ENCODE peak calls at places on chromosome 3, in ten cellular contexts. S is adipocyte; B is naive thymus-derived CD4-positive, alpha-beta T cell; N is SK-N-SH; I is body of pancreas; V is esophagus squamous epithelium; Q is hepatocyte; P is cardiac muscle cell; J is CD8-positive, alpha-beta memory T cell; U is H1. G is an unnamed sample. For H3K27me3, the result is how much of the 10 kb centered on the place peaks cover.

GRCh38 chr3:10268930-10269329 is 20.7 kb downstream of the TATDN2 start:
- DNase-seq in U (no peak), B (no peak), Q (no peak), J (no peak), V (no peak), P (peak), N (no peak), S (no peak), I (no peak), G (no peak)

GRCh38 chr3:194262345-194263305 is 88.5 kb downstream of the CPN2 start:
- DNase-seq in N (no peak), S (no peak), B (no peak), U (no peak), P (no peak), Q (no peak), I (peak), V (no peak), J (peak), G (no peak)

GRCh38 chr3:143139786-143140185 is 20.2 kb downstream of the CHST2 start:
- DNase-seq in J (no peak), S (no peak), N (no peak), I (no peak), V (no peak), B (no peak), U (no peak), P (no peak), Q (no peak), G (no peak)

GRCh38 chr3:70360985-70361384 is 48.5 kb upstream of the MDFIC2 start:
- DNase-seq in B (no peak), I (no peak), Q (peak), S (peak), V (no peak), P (no peak), U (no peak), J (no peak), N (no peak), G (no peak)

GRCh38 chr3:137930976-137931375 is 79.0 kb upstream of the CLDN18 start:
- DNase-seq in I (no peak), N (no peak), S (no peak), V (no peak), B (no peak), J (no peak), Q (no peak), U (no peak), P (no peak), G (no peak)

GRCh38 chr3:45078910-45079522 is 52.9 kb downstream of the CLEC3B start:
- DNase-seq in Q (no peak), N (no peak), I (peak), U (no peak), S (no peak), P (no peak), J (no peak), V (no peak), B (peak), G (no peak)

GRCh38 chr3:67384790-67385397 is 269.5 kb downstream of the SUCLG2 start:
- DNase-seq in S (peak), N (peak), P (peak), B (peak), I (peak), J (peak), U (peak), Q (peak), V (no peak), G (peak)

GRCh38 chr3:71402280-71402679 is 181.2 kb downstream of the FOXP1 start:
- DNase-seq in N (no peak), Q (no peak), P (no peak), U (no peak), V (no peak), S (no peak), B (no peak), J (no peak), I (no peak), G (no peak)

GRCh38 chr3:187986514-187986934 is 167.4 kb upstream of the LPP start:
- DNase-seq in U (no peak), Q (no peak), J (no peak), B (no peak), S (peak), V (no peak), N (no peak), I (no peak), P (no peak), G (no peak)

GRCh38 chr3:101171797-101172196 is 148.6 kb downstream of the IMPG2 start:
- DNase-seq in V (no peak), N (no peak), U (no peak), J (no peak), I (no peak), P (no peak), S (no peak), B (no peak), Q (no peak), G (no peak)

GRCh38 chr3:186162221-186162620 is 53.3 kb upstream of the ETV5 start:
- DNase-seq in N (no peak), P (no peak), J (no peak), S (no peak), B (no peak), U (no peak), Q (no peak), I (peak), V (no peak), G (no peak)

GRCh38 chr3:46089237-46090011 is 62.1 kb upstream of the XCR1 start:
- DNase-seq in J (no peak), I (peak), S (peak), V (no peak), B (no peak), P (no peak), N (no peak), U (no peak), Q (peak), G (no peak)

GRCh38 chr3:188516515-188516914 is 362.6 kb downstream of the LPP start:
- DNase-seq in J (no peak), B (no peak), Q (no peak), V (no peak), S (no peak), I (no peak), U (no peak), P (no peak), N (no peak), G (no peak)

GRCh38 chr3:81041331-81041730 is 720.1 kb downstream of the GBE1 start:
- DNase-seq in B (no peak), V (no peak), N (no peak), I (no peak), U (no peak), S (no peak), Q (no peak), P (no peak), J (no peak), G (no peak)

GRCh38 chr3:81645248-81645647 is 116.2 kb downstream of the GBE1 start:
- DNase-seq in S (no peak), I (no peak), U (no peak), N (no peak), B (no peak), Q (no peak), P (peak), J (no peak), V (no peak), G (no peak)

GRCh38 chr3:27715454-27715806 is 6.7 kb downstream of the EOMES start:
- DNase-seq in B (no peak), S (no peak), I (no peak), Q (no peak), J (no peak), P (no peak), N (no peak), V (no peak), U (no peak), G (peak)

GRCh38 chr3:41111011-41111410 is 88.3 kb upstream of the CTNNB1 start:
- DNase-seq in P (peak), V (no peak), B (no peak), U (no peak), J (no peak), Q (no peak), S (no peak), I (no peak), N (no peak), G (no peak)

GRCh38 chr3:170323371-170323770 is 34.1 kb upstream of the SKIL start:
- DNase-seq in Q (no peak), P (no peak), V (no peak), S (no peak), U (peak), B (no peak), I (no peak), N (no peak), J (no peak), G (no peak)

GRCh38 chr3:123341871-123342630 is 106.8 kb downstream of the ADCY5 start:
- DNase-seq in P (no peak), N (no peak), Q (no peak), U (no peak), S (no peak), V (no peak), J (no peak), B (no peak), I (no peak), G (no peak)

DNA sequence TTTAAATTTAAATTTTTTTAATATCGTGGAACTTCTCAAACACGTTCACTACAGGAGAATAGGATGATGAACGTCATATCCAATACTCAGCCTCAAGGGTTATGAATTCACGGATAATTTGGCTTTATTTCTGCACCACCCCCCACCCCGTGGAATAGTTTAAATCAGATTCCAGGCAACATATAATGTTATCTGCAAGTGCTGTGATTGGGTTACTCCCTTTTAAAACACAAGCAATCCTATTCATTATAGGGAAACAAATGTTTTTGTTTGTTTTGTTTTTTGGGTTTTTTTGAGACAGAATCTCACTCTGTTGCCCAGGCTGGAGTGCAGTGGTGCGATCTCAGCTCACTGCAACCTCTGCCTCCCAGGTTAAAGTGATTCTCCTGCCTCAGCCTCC is 30.9 kb downstream of the BHLHE40 start:
- DNase-seq in S (no peak), U (no peak), J (no peak), P (no peak), V (no peak), Q (no peak), N (no peak), I (no peak), B (no peak), G (no peak)
- H3K27me3 ChIP-seq in S (under half), U (under half), J (under half), P (half or more), V (under half), Q (under half), N (under half), I (under half), B (under half), G (under half)

DNA sequence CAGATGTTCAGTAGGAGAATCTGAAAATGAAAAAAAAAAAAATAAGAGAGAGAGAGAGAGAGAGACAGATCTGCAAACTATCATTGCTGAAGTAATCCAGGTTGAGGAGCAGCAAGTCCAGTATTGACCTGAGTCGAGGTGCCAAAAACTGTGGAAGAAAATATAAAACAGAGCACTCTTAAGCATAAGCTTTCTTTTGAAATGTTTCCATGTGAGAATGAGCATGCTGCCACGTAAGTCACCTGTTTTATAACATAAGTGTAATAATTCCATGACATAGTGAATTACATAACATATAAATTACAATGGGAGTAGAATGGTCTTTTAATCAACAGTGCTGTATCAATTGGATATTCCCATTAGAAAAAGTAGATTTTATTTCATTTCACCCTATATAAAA is 218.1 kb downstream of the BCHE start:
- DNase-seq in S (no peak), V (no peak), B (no peak), N (no peak), Q (no peak), I (no peak), J (no peak), U (no peak), P (no peak), G (no peak)
- H3K4me3 ChIP-seq in S (no peak), V (no peak), B (no peak), N (no peak), Q (no peak), I (no peak), J (no peak), U (no peak), P (no peak), G (no peak)

GRCh38 chr3:13785351-13785750 is 94.5 kb downstream of the WNT7A start:
- DNase-seq in N (no peak), J (no peak), V (no peak), P (no peak), U (no peak), I (no peak), B (no peak), Q (no peak), S (no peak), G (peak)
- H3K27me3 ChIP-seq in N (under half), J (under half), V (under half), P (under half), U (under half), I (under half), B (under half), Q (under half), S (half or more), G (under half)

GRCh38 chr3:182794455-182794773 is 1.1 kb downstream of the ATP11B start:
- DNase-seq in J (no peak), P (no peak), Q (no peak), B (no peak), S (no peak), U (no peak), I (no peak), V (no peak), N (peak), G (no peak)

GRCh38 chr3:182795383-182795782 is 2.1 kb downstream of the ATP11B start:
- DNase-seq in N (no peak), B (peak), P (no peak), J (peak), S (peak), V (no peak), I (peak), Q (peak), U (no peak), G (no peak)

GRCh38 chr3:182792901-182793662 is at the start of gene ATP11B:
- DNase-seq in P (peak), J (peak), Q (peak), B (peak), I (peak), V (peak), S (peak), N (peak), U (peak), G (peak)

GRCh38 chr3:182794806-182795369 is 1.6 kb downstream of the ATP11B start:
- DNase-seq in P (no peak), S (peak), J (no peak), V (no peak), N (no peak), I (no peak), Q (no peak), U (no peak), B (no peak), G (no peak)

DNA sequence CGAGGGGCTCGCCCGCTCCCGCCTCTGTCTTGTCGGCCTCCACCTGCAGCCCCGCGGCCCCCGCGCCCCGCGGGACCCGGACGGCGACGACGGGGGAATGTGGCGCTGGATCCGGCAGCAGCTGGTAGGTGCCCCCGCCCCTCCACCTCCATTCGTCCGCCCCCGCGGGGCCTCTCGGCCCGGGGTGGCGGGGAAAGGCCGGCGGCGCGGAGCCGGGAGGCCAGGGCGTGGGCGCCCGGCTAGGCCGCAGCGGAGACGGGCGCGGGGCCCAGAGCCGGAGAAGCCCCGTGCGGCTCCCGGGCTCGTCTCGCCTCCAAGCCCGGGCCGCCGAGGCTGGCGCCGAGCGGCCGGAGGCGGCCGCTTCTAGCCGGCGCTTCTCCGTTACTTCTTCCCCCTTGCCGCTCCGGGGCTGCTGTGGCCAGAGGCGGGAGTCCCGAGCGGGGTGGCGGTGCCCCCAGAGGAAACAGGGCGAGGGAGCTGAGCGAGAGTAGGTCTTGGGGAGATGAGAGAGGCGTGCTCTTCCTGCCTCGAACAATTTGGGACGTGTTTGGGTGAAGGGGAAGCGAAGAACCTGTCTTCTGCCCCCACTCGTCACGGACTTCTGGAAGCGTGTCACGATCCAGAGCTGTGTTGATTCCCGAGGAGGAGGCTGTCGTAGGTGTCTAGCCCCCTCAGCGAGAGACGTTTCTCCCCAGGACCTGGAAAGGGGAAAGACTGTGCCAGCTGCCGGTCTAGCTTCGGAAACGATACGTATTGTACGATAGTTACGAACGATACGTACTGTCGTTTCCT is 555 bp downstream of the ATP11B start:
- DNase-seq in J (peak), B (peak), Q (peak), P (peak), I (peak), V (peak), S (peak), N (peak), U (peak), G (no peak)
- H3K4me3 ChIP-seq in J (peak), B (peak), Q (peak), P (peak), I (peak), V (peak), S (peak), N (peak), U (peak), G (peak)

GRCh38 chr3:14363379-14363778 is 39.0 kb upstream of the SLC6A6 start:
- DNase-seq in B (no peak), J (no peak), P (no peak), I (no peak), V (no peak), U (no peak), N (no peak), Q (no peak), S (no peak), G (no peak)

GRCh38 chr3:14359348-14359747 is 43.1 kb upstream of the SLC6A6 start:
- DNase-seq in J (no peak), P (no peak), B (no peak), I (no peak), N (no peak), V (no peak), Q (no peak), U (no peak), S (no peak), G (no peak)

GRCh38 chr3:14362890-14363289 is 39.5 kb upstream of the SLC6A6 start:
- DNase-seq in J (no peak), V (no peak), B (no peak), N (no peak), P (no peak), I (no peak), Q (no peak), S (no peak), U (no peak), G (no peak)

GRCh38 chr3:14360123-14360881 is 42.1 kb upstream of the SLC6A6 start:
- DNase-seq in V (no peak), N (no peak), B (no peak), P (no peak), J (no peak), I (no peak), S (no peak), U (no peak), Q (no peak), G (no peak)

DNA sequence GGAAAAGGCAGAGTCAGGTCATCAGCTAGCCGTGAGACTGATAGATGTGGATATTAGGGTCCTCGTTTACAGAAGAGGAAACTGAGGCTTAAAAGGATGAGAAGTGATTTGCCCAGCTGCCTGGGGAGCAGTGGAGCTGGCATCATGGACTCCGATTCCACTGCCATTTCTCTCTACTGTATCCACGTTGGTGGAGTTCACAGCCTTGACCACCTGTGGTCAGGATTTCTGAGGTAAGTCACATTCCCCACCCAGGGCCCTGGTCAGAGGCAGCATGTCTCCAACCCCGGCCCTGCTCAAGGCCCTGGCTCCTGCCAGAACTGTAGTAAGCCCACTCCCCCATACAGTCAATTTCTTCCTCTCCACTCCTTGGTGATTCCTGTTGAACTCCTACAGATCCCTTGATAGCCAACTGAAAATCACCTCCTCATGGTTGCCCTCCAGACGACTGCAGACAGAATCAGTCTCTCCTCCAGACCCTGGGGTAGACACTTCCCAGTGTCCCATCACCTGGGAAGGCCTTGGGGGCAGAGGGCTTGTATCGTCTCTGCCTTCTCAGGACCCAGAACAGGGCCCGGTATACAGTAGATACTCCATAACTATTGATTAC is 41.2 kb upstream of the SLC6A6 start:
- DNase-seq in U (no peak), N (no peak), V (no peak), P (no peak), S (no peak), B (no peak), J (no peak), I (no peak), Q (no peak), G (no peak)
- H3K27me3 ChIP-seq in U (under half), N (under half), V (under half), P (under half), S (half or more), B (under half), J (under half), I (under half), Q (under half), G (under half)

GRCh38 chr3:57545636-57546268 is 1.6 kb upstream of the DNAH12 start:
- DNase-seq in N (no peak), U (no peak), V (no peak), B (no peak), S (no peak), P (no peak), Q (peak), I (peak), J (no peak), G (no peak)
- H3K4me3 ChIP-seq in N (no peak), U (no peak), V (no peak), B (no peak), S (no peak), P (no peak), Q (no peak), I (no peak), J (no peak), G (no peak)

G was measured in H7.